ENCODE peak calls at places on chromosomes 3 and 15, in seven cellular contexts. Y, X, G, D, L, P and N are unnamed samples.

GRCh38 chr3:62467936-62468722 is 94.8 kb upstream of the FEZF2 start:
- DNase-seq in P (no peak), Y (no peak), X (no peak), G (no peak), D (no peak), L (no peak), N (no peak)

GRCh38 chr3:197302696-197303341 is 4.4 kb upstream of the DLG1 start:
- DNase-seq in D (no peak), Y (no peak), P (no peak), X (no peak), L (no peak), G (no peak), N (no peak)

GRCh38 chr15:68413363-68414255 is 18.4 kb downstream of the ITGA11 start:
- DNase-seq in D (no peak), Y (no peak), X (no peak), L (no peak), P (peak), G (peak), N (no peak)

GRCh38 chr3:24522155-24522579 is 27.5 kb upstream of the THRB start:
- DNase-seq in X (no peak), P (no peak), G (no peak), L (no peak), D (peak), Y (no peak), N (no peak)

GRCh38 chr3:149934524-149934923 is 36.2 kb downstream of the PFN2 start:
- DNase-seq in D (no peak), G (peak), P (no peak), X (no peak), L (no peak), Y (no peak), N (no peak)

GRCh38 chr15:71115567-71116351 is 488 bp downstream of the THSD4 start:
- DNase-seq in D (no peak), G (peak), Y (peak), L (no peak), X (peak), P (peak), N (no peak)

GRCh38 chr3:157794771-157795170 is 291.6 kb upstream of the VEPH1 start:
- DNase-seq in P (no peak), L (no peak), Y (no peak), X (no peak), G (no peak), D (no peak), N (no peak)

GRCh38 chr3:57951106-57951882 is 56.9 kb upstream of the FLNB start:
- DNase-seq in G (peak), Y (peak), X (peak), D (peak), L (peak), P (peak), N (peak)

GRCh38 chr15:51390239-51390931 is 48.9 kb downstream of the GLDN start:
- DNase-seq in L (no peak), D (no peak), Y (no peak), X (no peak), G (no peak), P (no peak), N (no peak)

GRCh38 chr3:128123231-128123537 is 428 bp downstream of the RUVBL1 start:
- DNase-seq in D (no peak), P (no peak), Y (no peak), L (peak), X (no peak), G (no peak), N (no peak)

GRCh38 chr3:106877632-106878031 is 499.6 kb upstream of the CCDC54 start:
- DNase-seq in G (no peak), D (no peak), Y (no peak), L (no peak), X (no peak), P (no peak), N (no peak)

GRCh38 chr3:181133832-181134231 is 144.3 kb upstream of the DNAJC19 start:
- DNase-seq in D (no peak), L (no peak), Y (no peak), P (no peak), X (no peak), G (no peak), N (no peak)

GRCh38 chr15:90959028-90959595 is 4.4 kb downstream of the RCCD1 start:
- DNase-seq in X (no peak), Y (no peak), P (no peak), G (no peak), D (no peak), L (no peak), N (no peak)

GRCh38 chr3:114929971-114930732 is 216.9 kb downstream of the ZBTB20 start:
- DNase-seq in P (no peak), Y (no peak), D (no peak), X (no peak), G (no peak), L (no peak), N (no peak)

GRCh38 chr15:25903024-25903581 is 40.0 kb upstream of the ATP10A start:
- DNase-seq in L (no peak), G (no peak), Y (no peak), D (no peak), P (no peak), X (no peak), N (no peak)

GRCh38 chr15:69554321-69554961 is 101.8 kb downstream of the RPLP1 start:
- DNase-seq in P (no peak), X (peak), Y (peak), G (no peak), L (no peak), D (no peak), N (no peak)

GRCh38 chr3:45687828-45688193 is 1.4 kb upstream of the SACM1L start:
- DNase-seq in X (no peak), Y (no peak), L (no peak), D (no peak), P (no peak), G (no peak), N (no peak)

GRCh38 chr3:41900265-41900664 is 61.6 kb downstream of the ULK4 start:
- DNase-seq in X (no peak), L (peak), P (no peak), D (no peak), Y (peak), G (no peak), N (peak)

GRCh38 chr3:56759532-56759931 is 42.2 kb downstream of the ARHGEF3 start:
- DNase-seq in Y (no peak), G (no peak), D (no peak), P (no peak), L (no peak), X (no peak), N (no peak)

GRCh38 chr3:13495921-13496723 is 16.0 kb downstream of the HDAC11 start:
- DNase-seq in D (peak), L (peak), P (peak), Y (peak), X (peak), G (peak), N (peak)

GRCh38 chr15:60830479-60830878 is 351.5 kb upstream of the ICE2 start:
- DNase-seq in P (no peak), X (no peak), D (no peak), Y (no peak), L (no peak), G (no peak), N (no peak)

GRCh38 chr3:21170964-21171363 is 580.0 kb downstream of the ZNF385D start:
- DNase-seq in X (no peak), L (no peak), P (no peak), Y (peak), G (no peak), D (no peak), N (peak)

GRCh38 chr15:72206677-72207000 is 9.1 kb upstream of the GRAMD2A start:
- DNase-seq in Y (no peak), G (no peak), X (no peak), P (no peak), L (no peak), D (no peak), N (no peak)

GRCh38 chr3:144029769-144030168 is 58.1 kb downstream of the DIPK2A start:
- DNase-seq in X (no peak), G (no peak), D (no peak), L (no peak), P (no peak), Y (no peak), N (no peak)

GRCh38 chr15:75025102-75025501 is 1.7 kb downstream of the PPCDC start:
- DNase-seq in P (no peak), G (no peak), X (no peak), D (no peak), Y (no peak), L (no peak), N (no peak)

GRCh38 chr15:100039994-100040393 is 301.8 kb downstream of the ADAMTS17 start:
- DNase-seq in G (no peak), L (no peak), Y (no peak), X (no peak), P (no peak), D (no peak), N (no peak)

GRCh38 chr3:127732303-127732702 is 59.6 kb downstream of the ABTB1 start:
- DNase-seq in X (no peak), L (no peak), D (peak), P (no peak), G (no peak), Y (no peak), N (no peak)

GRCh38 chr3:9779197-9779596 is 9.4 kb upstream of the CAMK1 start:
- DNase-seq in G (no peak), Y (no peak), X (no peak), L (no peak), P (no peak), D (peak), N (no peak)

GRCh38 chr15:57537072-57537471 is 54.6 kb upstream of the MYZAP start:
- DNase-seq in L (peak), Y (peak), P (no peak), D (no peak), X (peak), G (no peak), N (peak)

GRCh38 chr15:55289573-55290360 is at the start of gene RAB27A:
- DNase-seq in P (peak), Y (peak), L (peak), X (peak), D (peak), G (peak), N (peak)

GRCh38 chr3:89038864-89039263 is 68.6 kb upstream of the EPHA3 start:
- DNase-seq in D (no peak), X (no peak), L (no peak), P (no peak), G (no peak), Y (no peak), N (no peak)

GRCh38 chr15:73239564-73240208 is 129.1 kb downstream of the HCN4 start:
- DNase-seq in P (no peak), Y (peak), G (no peak), L (no peak), X (no peak), D (no peak), N (no peak)

GRCh38 chr15:45268135-45268534 is 16.1 kb downstream of the SLC28A2 start:
- DNase-seq in P (no peak), X (peak), G (no peak), D (no peak), Y (peak), L (no peak), N (no peak)

GRCh38 chr3:36959821-36960220 is 15.0 kb upstream of the TRANK1 start:
- DNase-seq in X (no peak), D (no peak), Y (no peak), G (no peak), P (no peak), L (no peak), N (no peak)

GRCh38 chr15:101723161-101723873 is 956 bp downstream of the TARS3 start:
- DNase-seq in X (no peak), L (peak), D (no peak), P (no peak), Y (no peak), G (no peak), N (no peak)

GRCh38 chr3:85737846-85738245 is 779.1 kb downstream of the CADM2 start:
- DNase-seq in L (no peak), X (no peak), Y (peak), G (no peak), P (no peak), D (no peak), N (no peak)

GRCh38 chr3:127628788-127629456 is at the start of gene PODXL2:
- DNase-seq in Y (peak), X (peak), G (no peak), L (peak), P (peak), D (peak), N (no peak)

GRCh38 chr3:146222204-146223046 is 28.5 kb downstream of the PLSCR4 start:
- DNase-seq in Y (peak), P (no peak), X (no peak), G (no peak), L (peak), D (no peak), N (no peak)

GRCh38 chr3:151445283-151446001 is 15.4 kb downstream of the IGSF10 start:
- DNase-seq in X (no peak), P (no peak), Y (no peak), L (no peak), G (peak), D (no peak), N (peak)

DNA sequence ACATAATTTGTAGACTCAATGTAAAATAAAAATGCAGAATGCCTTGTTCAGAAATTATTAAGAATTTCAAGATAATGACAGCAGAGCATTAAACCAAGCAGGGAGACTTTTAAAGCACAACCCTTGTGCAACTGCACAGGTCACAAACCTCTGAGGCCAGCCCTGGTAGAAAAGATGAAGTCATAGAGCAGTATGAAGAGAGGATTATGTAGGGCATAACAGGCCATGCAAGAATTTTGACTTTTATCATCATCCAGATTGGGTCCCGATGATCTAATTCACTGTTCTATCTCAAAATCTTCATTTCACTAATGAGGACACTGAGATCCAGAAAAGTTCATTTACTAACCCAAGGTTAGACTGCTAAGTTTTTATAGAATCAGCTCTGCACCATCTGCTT is 388.5 kb downstream of the NAALADL2 start:
- DNase-seq in X (no peak), P (no peak), Y (no peak), G (no peak), L (no peak), D (no peak), N (no peak)
- TF ChIP-seq POLR2A in X (no peak), P (no peak), Y (no peak), G (no peak), L (no peak), D (no peak), N (no peak)

GRCh38 chr3:50415813-50416212 is 56.5 kb upstream of the TMEM115 start:
- DNase-seq in L (no peak), Y (no peak), P (no peak), G (no peak), D (no peak), X (no peak), N (no peak)
- TF ChIP-seq POLR2A in L (no peak), Y (no peak), P (no peak), G (no peak), D (no peak), X (no peak), N (no peak)

GRCh38 chr15:65650312-65651041 is 28.7 kb downstream of the SLC24A1 start:
- DNase-seq in L (no peak), G (no peak), Y (no peak), D (no peak), P (no peak), X (no peak), N (no peak)

GRCh38 chr15:65653341-65653740 is 31.6 kb downstream of the SLC24A1 start:
- DNase-seq in L (peak), Y (no peak), G (no peak), X (no peak), D (no peak), P (no peak), N (no peak)

GRCh38 chr15:65651042-65651322 is 29.2 kb downstream of the SLC24A1 start:
- DNase-seq in L (no peak), Y (no peak), D (no peak), P (no peak), G (no peak), X (no peak), N (no peak)

GRCh38 chr15:65653781-65654521 is 32.2 kb downstream of the SLC24A1 start:
- DNase-seq in G (no peak), Y (no peak), P (no peak), L (peak), D (no peak), X (no peak), N (no peak)

DNA sequence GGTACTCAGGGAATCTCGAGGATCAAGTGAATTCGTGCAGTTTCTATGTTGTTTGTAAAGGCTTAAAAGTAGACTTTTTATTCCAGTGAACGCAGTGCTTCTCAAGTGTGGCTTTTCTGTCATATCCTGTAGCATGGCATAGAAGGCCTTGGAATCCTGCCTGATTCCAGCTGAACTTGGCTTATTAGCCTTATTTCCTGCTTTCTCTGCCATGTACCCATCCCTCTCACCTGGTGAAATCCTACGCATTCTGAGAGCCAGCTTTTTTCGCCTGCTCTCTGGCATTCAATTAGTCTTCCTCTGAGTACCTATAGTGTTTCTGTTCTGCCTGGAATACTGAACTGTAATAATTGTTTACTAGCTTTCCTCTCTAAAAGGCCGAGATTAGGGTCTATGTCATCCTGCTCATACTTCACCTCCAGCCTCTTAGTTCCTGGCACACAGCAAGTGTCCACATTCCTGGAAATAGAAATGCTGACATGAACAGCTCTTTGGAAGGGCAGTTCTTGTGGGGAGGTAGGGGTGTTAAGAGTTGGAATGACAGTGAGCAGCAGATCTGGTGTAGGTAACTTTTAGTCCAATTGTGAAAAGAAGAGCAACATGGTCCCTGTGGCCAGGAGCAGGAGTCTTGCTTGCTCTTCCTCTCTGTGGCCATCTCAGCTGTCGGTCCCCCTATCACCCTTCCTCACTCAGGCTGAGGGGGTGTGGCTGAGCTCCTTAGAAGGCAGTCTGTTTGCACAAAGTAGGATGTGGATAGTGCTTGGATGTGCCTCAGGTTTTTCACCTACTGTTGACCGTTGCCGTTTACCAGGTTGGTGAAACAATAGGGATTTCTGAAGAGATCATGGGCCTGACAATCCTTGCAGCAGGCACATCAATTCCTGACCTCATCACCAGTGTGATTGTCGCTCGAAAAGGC is 30.4 kb downstream of the SLC24A1 start:
- DNase-seq in G (no peak), X (no peak), P (no peak), L (no peak), D (no peak), Y (no peak), N (no peak)
- TF ChIP-seq POLR2A in G (no peak), X (no peak), P (no peak), L (no peak), D (no peak), Y (no peak), N (no peak)

DNA sequence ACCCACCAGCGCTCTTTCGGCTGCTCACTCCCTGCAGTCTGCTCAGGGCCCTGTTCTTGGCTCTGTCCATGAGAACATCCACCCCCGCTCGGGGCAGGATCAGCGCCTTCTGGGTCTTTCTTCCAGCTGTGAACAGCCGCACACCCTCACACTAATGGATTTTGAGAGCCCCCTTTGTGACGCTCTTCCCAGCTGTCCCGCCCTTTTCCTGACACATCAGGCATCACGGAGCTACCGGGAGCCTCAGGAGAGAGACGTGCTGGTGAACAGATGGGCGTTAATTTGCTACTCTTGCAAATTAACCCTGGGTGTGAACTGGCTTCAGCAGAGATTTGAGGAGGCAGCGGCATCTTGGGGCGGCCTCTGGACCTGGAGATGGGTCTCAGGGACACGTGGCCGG is 113.0 kb downstream of the TMEM266 start:
- DNase-seq in X (no peak), Y (no peak), L (no peak), D (no peak), G (no peak), P (peak), N (no peak)
- TF ChIP-seq POLR2A in X (no peak), Y (no peak), L (no peak), D (no peak), G (no peak), P (no peak), N (no peak)

GRCh38 chr3:77377717-77378116 is 337.8 kb downstream of the ROBO2 start:
- DNase-seq in P (no peak), G (no peak), D (no peak), X (no peak), L (no peak), Y (no peak), N (no peak)

GRCh38 chr3:77370413-77370812 is 330.5 kb downstream of the ROBO2 start:
- DNase-seq in D (no peak), X (no peak), Y (no peak), P (no peak), G (no peak), L (no peak), N (no peak)

GRCh38 chr3:77372018-77372417 is 332.1 kb downstream of the ROBO2 start:
- DNase-seq in X (no peak), P (no peak), Y (no peak), D (no peak), G (no peak), L (no peak), N (no peak)

GRCh38 chr3:77373619-77374018 is 333.7 kb downstream of the ROBO2 start:
- DNase-seq in X (no peak), L (no peak), D (no peak), G (no peak), Y (no peak), P (no peak), N (no peak)

DNA sequence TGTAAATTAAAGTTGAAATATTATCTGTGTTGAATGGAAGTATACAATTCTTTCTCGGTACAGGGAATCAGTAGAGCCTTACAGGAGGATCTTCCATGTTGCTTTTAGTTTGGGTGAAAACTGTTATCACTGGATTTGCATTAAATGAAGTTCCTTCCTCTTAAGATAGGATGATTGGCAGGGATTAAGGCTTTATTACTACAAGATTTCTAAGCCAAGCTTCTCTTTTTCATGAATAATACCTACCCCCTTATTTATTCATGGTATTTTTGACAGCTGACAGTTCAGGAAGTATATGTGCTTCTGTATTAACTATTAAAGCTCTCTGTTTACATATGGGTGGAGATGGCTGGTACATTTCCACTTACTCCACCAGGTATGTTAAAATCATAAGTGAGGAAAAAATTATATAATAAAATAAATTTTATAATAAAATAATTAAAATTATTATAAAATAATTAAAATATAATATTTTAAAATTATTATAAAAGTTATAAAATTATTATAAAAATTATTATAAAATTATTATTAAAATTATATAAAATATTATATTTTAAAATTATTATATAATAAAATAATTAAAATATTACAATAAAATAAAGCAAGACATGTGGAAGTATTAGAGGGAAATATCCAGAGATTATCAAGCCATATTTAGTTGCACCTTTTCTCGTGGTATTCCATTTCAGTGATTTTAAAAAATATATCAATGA is 332.9 kb downstream of the ROBO2 start:
- DNase-seq in D (no peak), Y (no peak), G (no peak), L (no peak), X (no peak), P (no peak), N (no peak)
- TF ChIP-seq POLR2A in D (no peak), Y (no peak), G (no peak), L (no peak), X (no peak), P (no peak), N (no peak)